ENCODE peak calls at places on chromosome 9, in four cellular contexts. P is body of pancreas, E is ovary, B is endothelial cell of umbilical vein. R is an unnamed sample.

GRCh38 chr9:104586496-104587180 is 12.6 kb downstream of the OR13C5 start:
- DNase-seq in P (no peak), E (no peak), B (no peak), R (no peak)

GRCh38 chr9:107426126-107426525 is 63.4 kb downstream of the KLF4 start:
- DNase-seq in P (no peak), E (no peak), B (no peak), R (no peak)

GRCh38 chr9:69386651-69387050 is 61.6 kb downstream of the ENTREP1 start:
- DNase-seq in P (no peak), E (no peak), B (no peak), R (no peak)

GRCh38 chr9:21096172-21096900 is 18.6 kb upstream of the IFNB1 start:
- DNase-seq in P (no peak), E (no peak), B (peak; percentile 40), R (no peak)

GRCh38 chr9:69147041-69147834 is 26.8 kb upstream of the TJP2 start:
- DNase-seq in P (no peak), E (no peak), B (peak; percentile 1), R (no peak)

GRCh38 chr9:16551692-16552091 is 318.8 kb downstream of the BNC2 start:
- DNase-seq in P (no peak), E (no peak), B (no peak), R (no peak)

GRCh38 chr9:12464910-12465512 is 228.2 kb upstream of the TYRP1 start:
- DNase-seq in P (no peak), E (no peak), B (peak; percentile 42), R (no peak)

GRCh38 chr9:79651251-79651795 is 79.6 kb downstream of the TLE4 start:
- DNase-seq in P (no peak), E (no peak), B (no peak), R (peak; percentile 58)

GRCh38 chr9:84136119-84136868 is 155.7 kb downstream of the RMI1 start:
- DNase-seq in P (no peak), E (no peak), B (no peak), R (no peak)

GRCh38 chr9:134046894-134047681 is 20.7 kb downstream of the BRD3 start:
- DNase-seq in P (no peak), E (no peak), B (no peak), R (peak; percentile 70)

GRCh38 chr9:130541533-130541932 is 37.8 kb upstream of the FUBP3 start:
- DNase-seq in P (no peak), E (no peak), B (no peak), R (no peak)

GRCh38 chr9:130042406-130042930 is 521 bp downstream of the FNBP1 start:
- DNase-seq in P (peak; percentile 36), E (peak; percentile 36), B (no peak), R (peak; percentile 92)

GRCh38 chr9:100160021-100160420 is 61.0 kb downstream of the INVS start:
- DNase-seq in P (no peak), E (no peak), B (no peak), R (no peak)

GRCh38 chr9:27292646-27293045 is 4.3 kb downstream of the EQTN start:
- DNase-seq in P (peak; percentile 12), E (no peak), B (no peak), R (no peak)

GRCh38 chr9:133135193-133135745 is 14.2 kb upstream of the RALGDS start:
- DNase-seq in P (peak; percentile 62), E (peak; percentile 72), B (peak; percentile 93), R (peak; percentile 89)

GRCh38 chr9:23571414-23572104 is 254.5 kb downstream of the ELAVL2 start:
- DNase-seq in P (no peak), E (no peak), B (no peak), R (no peak)

GRCh38 chr9:130805510-130806387 is 29.3 kb upstream of the ABL1 start:
- DNase-seq in P (no peak), E (no peak), B (no peak), R (no peak)

GRCh38 chr9:2984481-2984880 is 140.6 kb upstream of the PUM3 start:
- DNase-seq in P (no peak), E (no peak), B (no peak), R (no peak)

GRCh38 chr9:15977438-15977837 is 424.6 kb downstream of the CCDC171 start:
- DNase-seq in P (no peak), E (no peak), B (no peak), R (no peak)

GRCh38 chr9:137088121-137088520 is 1.3 kb downstream of the MAN1B1 start:
- DNase-seq in P (no peak), E (no peak), B (no peak), R (no peak)

GRCh38 chr9:137085918-137086530 is 761 bp upstream of the MAN1B1 start:
- DNase-seq in P (peak; percentile 54), E (peak; percentile 45), B (peak; percentile 37), R (no peak)

GRCh38 chr9:137084526-137084925 is 2.3 kb upstream of the MAN1B1 start:
- DNase-seq in P (no peak), E (no peak), B (no peak), R (no peak)

GRCh38 chr9:137087409-137087925 is 682 bp downstream of the MAN1B1 start:
- DNase-seq in P (no peak), E (no peak), B (no peak), R (no peak)

DNA sequence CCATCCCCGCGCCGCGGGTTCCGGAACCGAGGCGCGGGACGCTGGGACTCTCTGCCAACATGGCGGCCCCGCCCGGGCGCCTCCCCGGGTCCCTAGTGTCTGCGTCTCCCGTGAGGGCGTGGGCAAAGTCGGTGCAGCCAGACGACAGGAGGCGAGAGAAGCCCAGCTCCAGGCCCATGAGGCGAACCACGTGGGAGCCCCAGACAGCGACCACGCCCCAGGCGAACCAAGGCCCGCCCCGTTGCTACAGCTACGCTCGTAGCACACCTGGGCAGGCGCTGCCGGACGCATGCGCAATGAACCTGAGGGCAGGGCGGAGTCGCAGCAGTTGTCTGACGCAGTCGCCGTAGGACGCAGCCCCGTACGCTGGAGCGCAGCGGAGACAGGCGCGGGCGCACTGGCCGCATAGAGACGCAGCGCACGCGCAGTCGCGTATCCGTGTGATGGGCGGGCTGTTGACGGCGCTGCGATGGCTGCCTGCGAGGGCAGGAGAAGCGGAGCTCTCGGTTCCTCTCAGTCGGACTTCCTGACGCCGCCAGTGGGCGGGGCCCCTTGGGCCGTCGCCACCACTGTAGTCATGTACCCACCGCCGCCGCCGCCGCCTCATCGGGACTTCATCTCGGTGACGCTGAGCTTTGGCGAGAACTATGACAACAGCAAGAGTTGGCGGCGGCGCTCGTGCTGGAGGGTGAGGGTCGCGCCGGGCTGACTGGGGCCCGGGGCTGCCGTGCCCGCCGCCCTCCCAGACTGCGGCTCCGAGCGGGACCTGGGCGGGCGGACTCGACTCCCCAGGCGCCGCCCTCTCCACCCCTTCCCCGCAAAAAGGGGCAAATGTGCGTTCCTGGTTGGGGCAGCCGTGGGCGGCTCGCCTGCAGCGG is at the start of gene MAN1B1:
- DNase-seq in P (peak; percentile 100), E (peak; percentile 97), B (peak; percentile 100), R (peak; percentile 100)
- TF ChIP-seq CTCF in P (peak; percentile 0), E (no peak), B (no peak), R (peak; percentile 55)

GRCh38 chr9:135743021-135743420 is 41.0 kb downstream of the KCNT1 start:
- DNase-seq in P (no peak), E (no peak), B (no peak), R (peak; percentile 74)
- H3K9me3 ChIP-seq in P (no peaks in the 10 kb centered on the region), E (no peaks in the 10 kb centered on the region), B (no peaks in the 10 kb centered on the region), R (no peaks in the 10 kb centered on the region)

GRCh38 chr9:136840877-136841645 is 1.2 kb upstream of the AJM1 start:
- DNase-seq in P (peak; percentile 95), E (no peak), B (no peak), R (no peak)
- TF ChIP-seq POLR2A in P (no peak), E (no peak), B (no peak), R (no peak)

GRCh38 chr9:13688223-13688989 is 408.9 kb upstream of the MPDZ start:
- DNase-seq in P (no peak), E (no peak), B (no peak), R (no peak)

GRCh38 chr9:13690595-13690994 is 411.1 kb upstream of the MPDZ start:
- DNase-seq in P (no peak), E (no peak), B (no peak), R (no peak)

GRCh38 chr9:13689925-13690324 is 410.4 kb upstream of the MPDZ start:
- DNase-seq in P (no peak), E (no peak), B (peak; percentile 16), R (no peak)

GRCh38 chr9:13688990-13689600 is 409.6 kb upstream of the MPDZ start:
- DNase-seq in P (no peak), E (no peak), B (peak; percentile 67), R (no peak)
- TF ChIP-seq CTCF in P (no peak), E (no peak), B (peak; percentile 37), R (no peak)

DNA sequence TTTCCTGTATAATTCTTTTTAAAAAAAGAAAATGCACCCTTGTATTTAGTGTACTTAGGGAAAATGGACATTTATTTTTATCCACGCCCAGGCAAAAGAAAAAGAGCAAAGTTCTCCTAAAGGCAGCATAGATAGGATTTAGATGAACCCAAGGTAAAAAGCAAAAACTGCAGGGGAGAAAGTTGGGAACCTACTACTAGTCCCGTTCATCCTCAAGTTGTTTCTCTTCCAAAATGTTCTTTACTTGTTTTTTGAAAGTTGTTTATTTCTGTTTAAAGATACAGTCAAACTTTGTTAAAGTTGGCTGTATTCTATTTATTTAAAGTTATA is 9.8 kb downstream of the RUSC2 start:
- DNase-seq in P (no peak), E (no peak), B (no peak), R (no peak)
- H3K9me3 ChIP-seq in P (no peaks in the 10 kb centered on the region), E (no peaks in the 10 kb centered on the region), B (no peaks in the 10 kb centered on the region), R (no peaks in the 10 kb centered on the region)

DNA sequence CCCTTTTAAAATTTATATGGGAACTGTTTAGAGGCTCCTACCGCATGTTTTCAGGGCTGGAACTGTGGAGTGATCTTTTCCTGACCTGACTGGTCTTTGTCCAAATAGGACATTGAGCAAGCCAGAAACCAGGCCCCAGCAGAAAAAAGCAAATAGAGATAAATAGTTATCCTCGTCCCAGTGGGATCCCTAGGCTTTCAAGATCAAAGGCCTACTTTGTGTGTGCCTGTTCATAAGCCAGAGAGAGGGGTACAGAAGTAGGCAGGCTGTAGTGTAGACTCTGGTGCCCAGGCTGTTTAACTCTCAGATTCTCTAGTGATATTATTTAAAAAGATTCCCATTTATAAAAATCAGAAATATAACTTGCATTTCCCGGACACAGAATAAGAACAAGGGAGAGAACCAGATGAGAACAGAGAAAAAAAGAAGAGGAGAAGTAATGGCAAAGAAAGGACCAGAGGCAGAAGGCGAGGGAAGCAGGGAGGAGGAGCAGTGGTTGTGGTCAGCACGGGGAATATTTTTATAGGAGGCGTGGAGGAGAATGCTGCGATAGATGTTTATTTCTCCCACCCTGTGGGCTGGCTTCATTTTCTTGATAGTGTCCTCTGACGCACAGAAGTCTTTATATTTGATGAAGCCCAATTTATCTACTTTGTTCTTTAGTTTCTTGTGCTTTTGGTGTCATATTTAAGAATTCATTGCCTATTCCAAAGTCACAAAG is 101.2 kb downstream of the AOPEP start:
- DNase-seq in P (no peak), E (peak; percentile 60), B (no peak), R (no peak)
- TF ChIP-seq POLR2A in P (no peak), E (no peak), B (no peak), R (no peak)

R was measured in upper lobe of left lung.